ENCODE peak calls at places on chromosomes 11 and 22, in ten cellular contexts. W is iris pigment epithelial cell; K is SW 1271; F is substantia nigra; B is stimulated activated CD8-positive, alpha-beta memory T cell treated with anti-CD3 and anti-CD28 coated beads, Interleukin-7, amount 100 ng/mL, for 4 hours; I is T-cell; Y is cardiac fibroblast; H is type B pancreatic cell; U is activated T-helper 1 cell treated with Interleukin-2 at 50 U/mL for 16 hours; P is CD8-positive, alpha-beta memory T cell. E is an unnamed sample.

GRCh38 chr11:46682773-46683752 is 17.4 kb downstream of the ARHGAP1 start:
- DNase-seq in W (peak; percentile 46), K (no peak), F (no peak), B (no peak), I (no peak), Y (peak; percentile 49), H (no peak), U (no peak), P (no peak), E (no peak)

GRCh38 chr11:127451852-127452251 is 451.3 kb upstream of the KIRREL3 start:
- DNase-seq in W (no peak), K (no peak), F (peak; percentile 46), B (no peak), I (no peak), Y (no peak), H (no peak), U (no peak), P (no peak), E (no peak)

GRCh38 chr22:42484506-42484905 is 35.1 kb downstream of the RRP7A start:
- DNase-seq in W (no peak), K (no peak), F (no peak), B (no peak), I (no peak), Y (no peak), H (no peak), U (no peak), P (no peak), E (no peak)

GRCh38 chr22:41508770-41509170 is 35.5 kb downstream of the POLR3H start:
- DNase-seq in W (no peak), K (no peak), F (peak; percentile 84), B (no peak), I (no peak), Y (no peak), H (no peak), U (no peak), P (no peak), E (no peak)

GRCh38 chr22:36048911-36049677 is 20.5 kb upstream of the RBFOX2 start:
- DNase-seq in W (peak; percentile 53), K (no peak), F (no peak), B (no peak), I (no peak), Y (peak; percentile 52), H (no peak), U (no peak), P (no peak), E (no peak)

GRCh38 chr11:11740081-11740702 is 101.6 kb upstream of the USP47 start:
- DNase-seq in W (no peak), K (no peak), F (no peak), B (no peak), I (no peak), Y (no peak), H (no peak), U (no peak), P (no peak), E (no peak)

GRCh38 chr11:78653294-78653909 is 78.7 kb upstream of the NARS2 start:
- DNase-seq in W (no peak), K (no peak), F (no peak), B (no peak), I (no peak), Y (no peak), H (no peak), U (no peak), P (no peak), E (no peak)

GRCh38 chr11:100682247-100682969 is 4.7 kb upstream of the ARHGAP42 start:
- DNase-seq in W (no peak), K (peak; percentile 67), F (no peak), B (no peak), I (no peak), Y (peak; percentile 70), H (no peak), U (no peak), P (no peak), E (no peak)

GRCh38 chr11:76756341-76756771 is 26.8 kb upstream of the TSKU start:
- DNase-seq in W (no peak), K (no peak), F (no peak), B (no peak), I (no peak), Y (no peak), H (no peak), U (no peak), P (no peak), E (no peak)

GRCh38 chr11:67264886-67265632 is 1.2 kb upstream of the GRK2 start:
- DNase-seq in W (no peak), K (no peak), F (no peak), B (no peak), I (no peak), Y (no peak), H (no peak), U (no peak), P (no peak), E (no peak)

GRCh38 chr22:49971232-49972162 is 10.9 kb downstream of the PIM3 start:
- DNase-seq in W (peak; percentile 49), K (peak; percentile 74), F (no peak), B (peak; percentile 80), I (peak; percentile 71), Y (peak; percentile 45), H (no peak), U (no peak), P (peak; percentile 60), E (no peak)

GRCh38 chr11:23021287-23021863 is 161.1 kb upstream of the CCDC179 start:
- DNase-seq in W (peak; percentile 39), K (peak; percentile 21), F (no peak), B (no peak), I (no peak), Y (peak; percentile 36), H (no peak), U (no peak), P (no peak), E (no peak)

E was measured in stimulated activated naive CD4-positive, alpha-beta T cell.